ENCODE peak calls at places on chromosome 9, in six cellular contexts. P, B, Z, G, U and K are unnamed samples.

GRCh38 chr9:32218100-32218767 is 166.2 kb upstream of the ACO1 start:
- DNase-seq in P (no peak), B (no peak), U (no peak), G (no peak), Z (no peak), K (no peak)

GRCh38 chr9:93468763-93469456 is 15.5 kb upstream of the FAM120AOS start:
- DNase-seq in U (no peak), P (no peak), Z (no peak), B (peak; percentile 48), G (peak; percentile 61), K (no peak)

GRCh38 chr9:87085521-87085920 is 138.2 kb upstream of the GAS1 start:
- DNase-seq in P (no peak), G (no peak), B (no peak), U (no peak), Z (no peak), K (no peak)

GRCh38 chr9:81680006-81680405 is 9.3 kb downstream of the TLE1 start:
- DNase-seq in P (no peak), U (no peak), B (no peak), Z (no peak), G (no peak), K (no peak)

GRCh38 chr9:133023117-133023890 is 7.5 kb upstream of the GTF3C5 start:
- DNase-seq in U (no peak), B (peak; percentile 67), P (no peak), G (no peak), Z (no peak), K (peak; percentile 30)

GRCh38 chr9:90010793-90011192 is 406.0 kb downstream of the GADD45G start:
- DNase-seq in P (no peak), Z (no peak), B (no peak), U (no peak), G (no peak), K (no peak)

GRCh38 chr9:91266457-91266856 is 95.3 kb downstream of the AUH start:
- DNase-seq in G (no peak), B (no peak), P (no peak), U (no peak), Z (no peak), K (no peak)

GRCh38 chr9:14096182-14096922 is 217.6 kb downstream of the NFIB start:
- DNase-seq in B (no peak), U (no peak), Z (no peak), G (peak; percentile 88), P (no peak), K (peak; percentile 77)

GRCh38 chr9:133121200-133122166 is at the start of gene RALGDS:
- DNase-seq in P (no peak), U (peak; percentile 92), G (peak; percentile 97), Z (peak; percentile 99), B (peak; percentile 95), K (peak; percentile 92)

GRCh38 chr9:129889936-129890717 is 54.9 kb downstream of the USP20 start:
- DNase-seq in G (no peak), P (no peak), Z (no peak), B (peak; percentile 69), U (no peak), K (no peak)

GRCh38 chr9:133604214-133604613 is 5.0 kb downstream of the FAM163B start:
- DNase-seq in B (no peak), Z (no peak), G (no peak), P (no peak), U (no peak), K (no peak)

GRCh38 chr9:127561491-127562270 is 50.4 kb upstream of the STXBP1 start:
- DNase-seq in U (peak; percentile 79), Z (peak; percentile 83), G (peak; percentile 99), P (peak; percentile 93), B (peak; percentile 78), K (no peak)

GRCh38 chr9:124284237-124284831 is 26.6 kb downstream of the NEK6 start:
- DNase-seq in P (no peak), Z (no peak), U (no peak), G (no peak), B (no peak), K (no peak)

GRCh38 chr9:124286292-124286931 is 28.7 kb downstream of the NEK6 start:
- DNase-seq in P (no peak), U (no peak), G (peak; percentile 89), B (peak; percentile 81), Z (no peak), K (no peak)

GRCh38 chr9:124285903-124286291 is 28.1 kb downstream of the NEK6 start:
- DNase-seq in G (peak; percentile 96), B (peak; percentile 80), Z (peak; percentile 36), P (peak; percentile 52), U (peak; percentile 77), K (no peak)

GRCh38 chr9:124285490-124285889 is 27.7 kb downstream of the NEK6 start:
- DNase-seq in G (no peak), U (no peak), Z (peak; percentile 31), P (no peak), B (no peak), K (no peak)

DNA sequence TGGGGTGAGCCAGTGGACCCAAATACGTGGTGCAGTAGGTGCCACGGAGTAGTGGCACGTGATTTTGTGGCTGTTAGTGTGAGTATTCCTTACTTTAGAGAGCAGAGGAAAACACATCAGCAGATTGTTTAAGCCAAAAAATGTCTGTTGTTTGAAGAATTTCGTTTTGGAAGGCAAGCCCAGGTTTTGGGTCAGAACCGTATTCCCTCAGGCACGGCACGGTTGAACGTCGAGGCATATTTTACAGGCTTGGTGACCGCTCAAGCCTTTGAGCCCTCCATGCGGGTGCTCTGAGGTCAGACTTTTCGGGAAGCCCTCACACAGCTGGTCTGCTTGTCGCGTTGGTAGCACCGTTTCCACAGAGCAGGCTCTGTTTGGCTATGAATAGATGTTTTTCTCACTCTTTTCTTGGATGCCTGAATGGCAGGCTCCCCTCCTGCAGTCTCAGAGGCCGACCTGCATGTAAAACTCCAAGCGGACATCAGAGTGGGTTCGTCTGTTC is 27.2 kb downstream of the NEK6 start:
- DNase-seq in Z (no peak), G (no peak), P (no peak), B (no peak), U (no peak), K (no peak)
- H3K4me3 ChIP-seq in Z (no peak overlapping the region), G (peak overlapping the region; percentile 54), P (no peak overlapping the region), B (no peak overlapping the region), U (no peak overlapping the region), K (no peak overlapping the region)

DNA sequence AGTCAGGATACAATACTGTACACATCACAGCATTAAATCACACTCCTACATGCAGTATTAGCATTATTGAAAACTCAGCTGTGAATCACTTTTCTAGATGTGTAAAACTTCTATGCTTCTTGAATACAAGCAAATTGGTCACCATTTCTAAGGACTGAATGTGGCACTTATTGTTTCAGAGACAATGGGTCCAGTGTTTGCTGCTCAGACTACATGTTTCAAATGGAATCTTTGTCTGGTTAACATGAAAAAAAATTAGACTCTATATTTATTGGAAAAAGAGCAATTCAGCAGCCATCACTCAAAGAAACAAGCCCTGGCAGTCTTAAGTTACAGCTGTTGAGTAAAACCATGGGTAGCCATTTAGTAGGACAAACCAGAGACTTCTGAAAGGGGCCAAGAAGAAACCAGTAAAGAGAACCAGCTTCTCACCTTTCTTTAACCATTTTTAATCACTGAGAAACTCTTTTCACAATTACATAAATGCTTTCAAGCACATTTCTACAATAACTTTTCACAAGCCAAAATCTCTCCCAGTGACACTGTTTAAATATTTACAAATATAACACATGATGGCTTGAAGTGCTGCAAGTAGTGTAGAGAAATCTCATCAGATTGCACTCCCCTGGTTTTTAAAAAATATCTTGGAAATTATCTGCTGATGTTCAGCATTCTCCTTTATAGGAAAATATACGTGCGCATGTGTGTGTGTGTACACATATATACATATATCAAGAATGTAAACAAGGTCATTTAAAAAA is 35.2 kb downstream of the OR2K2 start:
- DNase-seq in U (no peak), B (no peak), G (no peak), Z (no peak), P (no peak), K (no peak)
- H3K4me1 ChIP-seq in U (no peaks in the 10 kb centered on the region), B (no peaks in the 10 kb centered on the region), G (peaks cover 14% of the 10 kb centered on the region), Z (no peaks in the 10 kb centered on the region), P (peaks cover 6% of the 10 kb centered on the region), K (no peaks in the 10 kb centered on the region)

GRCh38 chr9:101706929-101707328 is 31.5 kb downstream of the GRIN3A start:
- DNase-seq in P (no peak), Z (no peak), B (no peak), U (no peak), G (no peak), K (no peak)
- H3K4me3 ChIP-seq in P (no peak overlapping the region), Z (no peak overlapping the region), B (no peak overlapping the region), U (no peak overlapping the region), G (no peak overlapping the region), K (no peak overlapping the region)

DNA sequence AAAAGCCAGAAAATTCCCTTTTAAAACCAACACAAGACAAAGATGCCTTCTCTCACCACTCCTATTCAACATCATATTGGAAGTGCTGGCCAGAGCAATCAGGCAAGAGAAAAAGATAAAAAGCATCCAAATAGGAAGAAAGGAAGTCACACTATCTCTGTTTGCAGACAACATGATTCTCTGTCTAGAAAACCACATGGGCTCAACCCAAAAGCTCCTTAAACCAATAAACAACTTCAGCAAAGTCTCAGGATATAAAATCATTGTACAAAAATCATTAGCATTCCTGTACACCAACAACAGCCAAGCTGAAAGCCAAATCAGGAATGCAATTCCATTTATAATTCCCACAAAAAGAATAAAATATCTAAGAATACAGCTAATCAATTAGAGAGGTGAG is 112.0 kb downstream of the ADAMTSL1 start:
- DNase-seq in G (no peak), U (no peak), P (no peak), Z (no peak), B (no peak), K (no peak)
- H3K4me1 ChIP-seq in G (peaks cover 4% of the 10 kb centered on the region), U (no peaks in the 10 kb centered on the region), P (no peaks in the 10 kb centered on the region), Z (no peaks in the 10 kb centered on the region), B (no peaks in the 10 kb centered on the region), K (no peaks in the 10 kb centered on the region)

GRCh38 chr9:79812099-79812498 is 240.3 kb downstream of the TLE4 start:
- DNase-seq in Z (no peak), P (no peak), G (no peak), B (no peak), U (no peak), K (no peak)
- H3K4me3 ChIP-seq in Z (no peak overlapping the region), P (no peak overlapping the region), G (peak overlapping the region; percentile 67), B (no peak overlapping the region), U (no peak overlapping the region), K (no peak overlapping the region)

DNA sequence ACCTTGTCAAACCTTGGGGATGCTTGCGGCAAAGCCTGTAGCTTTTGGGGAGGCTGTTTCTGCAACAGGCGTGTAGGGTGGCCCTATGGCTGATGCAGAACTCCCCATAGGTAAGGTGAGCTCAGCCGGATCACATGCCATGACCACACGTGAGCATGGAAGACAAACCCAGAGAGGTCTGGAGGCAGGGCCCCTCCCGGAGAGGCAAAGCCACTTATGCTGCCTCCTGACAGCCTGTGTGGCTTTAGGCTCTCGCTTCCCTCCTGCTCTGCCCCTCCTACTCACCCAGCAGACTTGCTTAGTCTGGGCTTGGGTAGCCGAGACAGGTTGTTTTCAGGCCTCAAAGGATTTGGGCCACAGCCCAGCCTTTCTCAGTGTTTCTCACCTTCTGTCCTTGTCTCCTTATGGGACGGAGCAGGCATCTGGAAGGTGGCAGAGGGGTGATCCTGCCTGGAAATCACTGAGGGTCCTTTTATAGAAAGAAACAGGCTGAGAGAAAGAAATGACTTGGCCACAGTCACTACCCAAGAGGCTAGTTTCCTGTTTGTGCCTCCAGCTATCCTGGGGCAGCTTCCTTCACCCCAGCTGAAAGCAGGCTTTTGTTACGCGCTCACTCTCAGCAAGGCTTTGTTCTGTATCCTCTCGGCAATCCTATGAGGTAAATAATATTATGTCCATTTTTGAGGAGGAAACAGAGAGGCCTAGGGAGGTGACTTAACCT is 89.9 kb downstream of the DAB2IP start:
- DNase-seq in P (no peak), G (no peak), B (no peak), Z (no peak), U (no peak), K (no peak)
- H3K4me1 ChIP-seq in P (peaks cover 17% of the 10 kb centered on the region), G (peaks cover 35% of the 10 kb centered on the region), B (peaks cover 85% of the 10 kb centered on the region), Z (no peaks in the 10 kb centered on the region), U (peaks cover 59% of the 10 kb centered on the region), K (peaks cover 13% of the 10 kb centered on the region)